ENCODE peak calls at places on chromosomes 6 and 20, in five cellular contexts. W is naive thymus-derived CD4-positive, alpha-beta T cell; R is cardiac muscle cell; B is SJSA1; A is ascending aorta. C is an unnamed sample. For H3K4me1, the result is how much of the 10 kb centered on the place peaks cover.

GRCh38 chr20:51750037-51750769 is 18.0 kb downstream of the ATP9A start:
- DNase-seq in W (no peak), R (peak), B (peak), A (peak), C (no peak)

GRCh38 chr20:33276303-33277113 is 6.5 kb upstream of the BPIFB1 start:
- DNase-seq in W (no peak), R (no peak), B (no peak), A (no peak), C (no peak)

GRCh38 chr6:80022803-80023202 is 18.4 kb downstream of the TTK start:
- DNase-seq in W (no peak), R (peak), B (no peak), A (no peak), C (no peak)

GRCh38 chr20:53599910-53600632 is 6.4 kb upstream of the ZNF217 start:
- DNase-seq in W (no peak), R (no peak), B (no peak), A (no peak), C (no peak)

GRCh38 chr6:106525111-106525884 is 104.0 kb downstream of the RTN4IP1 start:
- DNase-seq in W (no peak), R (no peak), B (no peak), A (no peak), C (peak)

GRCh38 chr20:34526466-34526865 is 10.2 kb downstream of the DYNLRB1 start:
- DNase-seq in W (no peak), R (no peak), B (no peak), A (no peak), C (no peak)

GRCh38 chr20:44918761-44919160 is 8.9 kb downstream of the PABPC1L start:
- DNase-seq in W (no peak), R (no peak), B (no peak), A (no peak), C (no peak)

GRCh38 chr20:44601801-44602204 is 19.4 kb downstream of the PKIG start:
- DNase-seq in W (no peak), R (peak), B (no peak), A (no peak), C (no peak)

GRCh38 chr6:449486-450419 is 58.2 kb downstream of the IRF4 start:
- DNase-seq in W (no peak), R (no peak), B (no peak), A (no peak), C (no peak)

GRCh38 chr6:74925683-74926082 is 280.2 kb downstream of the COL12A1 start:
- DNase-seq in W (no peak), R (no peak), B (no peak), A (no peak), C (no peak)

GRCh38 chr20:25254571-25254970 is 6.7 kb downstream of the PYGB start:
- DNase-seq in W (no peak), R (no peak), B (no peak), A (no peak), C (no peak)

GRCh38 chr20:52799130-52799529 is 173.0 kb upstream of the TSHZ2 start:
- DNase-seq in W (no peak), R (no peak), B (no peak), A (no peak), C (no peak)

GRCh38 chr20:41774291-41774690 is 156.1 kb upstream of the CHD6 start:
- DNase-seq in W (no peak), R (no peak), B (no peak), A (no peak), C (no peak)

GRCh38 chr6:31614674-31615578 is at the start of gene AIF1:
- DNase-seq in W (no peak), R (no peak), B (no peak), A (no peak), C (no peak)

GRCh38 chr6:136812174-136812573 is 10.2 kb upstream of the PEX7 start:
- DNase-seq in W (no peak), R (peak), B (no peak), A (no peak), C (no peak)

GRCh38 chr20:47854687-47855212 is 69.5 kb upstream of the SULF2 start:
- DNase-seq in W (no peak), R (peak), B (no peak), A (no peak), C (no peak)

GRCh38 chr20:38880952-38881735 is 45.1 kb upstream of the FAM83D start:
- DNase-seq in W (no peak), R (no peak), B (no peak), A (no peak), C (no peak)

GRCh38 chr6:38973178-38974057 is 75.2 kb upstream of the GLP1R start:
- DNase-seq in W (no peak), R (peak), B (no peak), A (no peak), C (peak)

GRCh38 chr6:7129784-7130569 is 22.2 kb downstream of the RREB1 start:
- DNase-seq in W (no peak), R (peak), B (no peak), A (no peak), C (no peak)

GRCh38 chr20:8782804-8783203 is 286.1 kb upstream of the PLCB4 start:
- DNase-seq in W (no peak), R (peak), B (no peak), A (no peak), C (no peak)

DNA sequence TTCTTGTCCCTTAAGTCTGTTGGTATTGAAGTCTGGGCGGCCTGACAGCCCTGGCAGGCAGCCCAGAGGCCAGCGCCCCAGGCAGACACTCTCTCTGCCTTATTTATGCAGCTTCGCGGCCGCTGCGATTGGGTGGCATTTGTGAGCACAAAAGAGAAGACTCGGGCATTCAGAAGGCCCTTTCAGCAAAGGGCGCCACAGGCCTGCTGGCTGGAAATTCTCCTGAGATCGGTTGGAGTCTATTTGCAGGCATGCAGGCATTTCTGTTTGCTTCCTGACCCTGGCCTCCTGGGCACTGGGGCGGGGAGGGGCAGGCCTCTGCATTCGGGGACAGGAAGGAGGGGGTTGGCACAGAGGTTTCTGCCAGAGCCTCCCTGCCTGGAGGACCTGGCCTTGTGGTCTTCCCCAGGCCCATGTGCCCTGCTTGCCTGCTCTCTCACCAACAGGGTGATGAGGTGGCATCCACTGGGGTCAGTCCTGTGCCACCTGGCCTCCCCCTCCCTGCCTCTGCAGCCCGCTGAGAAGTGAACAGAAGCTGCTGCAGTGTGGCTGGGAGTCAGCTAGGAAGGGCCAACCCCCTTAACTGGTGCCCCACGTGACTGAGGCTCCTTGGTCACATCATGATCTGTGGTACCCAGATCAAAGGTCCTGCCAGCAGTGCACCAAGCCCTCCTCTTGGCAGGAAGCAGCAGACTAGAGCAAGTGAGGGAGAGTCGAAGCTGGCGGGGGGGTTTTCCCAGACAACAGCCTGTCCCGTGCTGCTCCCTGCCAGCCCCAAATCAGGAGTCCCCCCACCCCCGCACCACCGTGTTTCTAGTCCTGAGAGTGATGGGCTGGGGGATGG is 16.6 kb upstream of the CCDC167 start:
- DNase-seq in W (peak), R (no peak), B (peak), A (no peak), C (peak)
- H3K4me3 ChIP-seq in W (peak), R (no peak), B (no peak), A (no peak), C (peak)

GRCh38 chr20:50339196-50339901 is 148.7 kb downstream of the CEBPB start:
- DNase-seq in W (no peak), R (peak), B (peak), A (no peak), C (no peak)
- H3K4me1 ChIP-seq in W (under half), R (under half), B (under half), A (under half), C (under half)

DNA sequence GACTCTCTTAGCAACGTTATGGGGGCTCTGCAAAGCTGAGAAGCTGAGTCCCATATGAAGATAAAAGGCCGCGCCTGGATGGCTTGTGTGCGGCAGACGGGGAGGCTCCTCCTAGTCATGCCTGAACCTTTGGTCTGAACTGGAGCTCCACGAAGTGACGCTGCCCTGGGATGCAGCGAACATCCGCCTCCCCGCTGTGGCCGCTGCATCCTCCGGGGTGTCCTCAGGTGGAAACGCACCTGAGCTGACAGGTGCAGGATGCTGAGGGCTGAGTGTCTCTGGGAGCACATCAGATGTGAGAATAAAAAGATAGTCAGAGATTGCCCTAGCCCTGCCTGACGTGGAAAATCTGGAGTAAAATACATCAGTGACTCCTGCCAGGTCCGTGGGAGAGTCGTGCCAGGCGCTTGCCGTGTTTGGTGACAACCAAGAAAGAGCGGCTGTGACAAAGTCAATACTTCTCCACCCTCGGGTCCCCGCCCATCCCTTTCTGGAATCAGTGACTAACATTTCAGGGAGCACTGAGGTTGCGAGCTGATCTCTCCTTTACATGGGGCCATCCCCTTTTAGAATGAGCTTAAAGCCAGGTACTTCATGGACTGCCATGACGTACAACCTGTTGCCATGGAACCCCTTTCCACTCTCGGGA is 162.8 kb upstream of the AFDN start:
- DNase-seq in W (no peak), R (no peak), B (no peak), A (no peak), C (no peak)
- H3K27ac ChIP-seq in W (no peak), R (no peak), B (no peak), A (no peak), C (no peak)

GRCh38 chr6:36544228-36544627 is 3.1 kb downstream of the STK38 start:
- DNase-seq in W (no peak), R (peak), B (peak), A (no peak), C (peak)
- H3K4me3 ChIP-seq in W (peak), R (no peak), B (no peak), A (peak), C (peak)

GRCh38 chr6:140827593-140827992 is 1305.1 kb upstream of the GJE1 start:
- DNase-seq in W (no peak), R (no peak), B (no peak), A (no peak), C (no peak)

GRCh38 chr6:140833396-140833795 is 1299.3 kb upstream of the GJE1 start:
- DNase-seq in W (no peak), R (no peak), B (no peak), A (no peak), C (no peak)

GRCh38 chr6:140824595-140824994 is 1308.1 kb upstream of the GJE1 start:
- DNase-seq in W (no peak), R (no peak), B (no peak), A (no peak), C (no peak)

DNA sequence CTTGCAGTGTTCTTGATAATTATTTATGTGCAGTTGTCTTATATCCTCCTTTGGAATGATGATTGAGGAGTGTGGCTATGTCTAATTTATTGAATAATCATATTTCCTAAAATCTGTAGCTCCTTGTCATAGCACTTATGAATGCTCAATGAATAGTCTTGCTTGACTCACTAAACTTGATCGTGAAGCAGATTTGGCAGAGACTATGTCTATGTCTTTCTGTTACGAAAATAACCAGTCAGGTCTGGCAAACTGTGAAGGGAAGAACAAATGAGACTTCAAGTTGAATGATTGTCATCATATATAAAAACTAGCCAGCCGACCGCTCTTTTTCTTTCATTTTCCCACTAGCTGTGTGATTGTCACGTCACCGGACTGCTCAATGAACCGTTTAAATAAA is 1303.9 kb upstream of the GJE1 start:
- DNase-seq in W (no peak), R (no peak), B (no peak), A (no peak), C (no peak)
- H3K4me1 ChIP-seq in W (under half), R (under half), B (under half), A (under half), C (under half)

GRCh38 chr20:50194831-50195523 is 4.3 kb downstream of the CEBPB start:
- DNase-seq in W (no peak), R (peak), B (no peak), A (no peak), C (no peak)

GRCh38 chr20:50193851-50194830 is 3.5 kb downstream of the CEBPB start:
- DNase-seq in W (no peak), R (peak), B (no peak), A (no peak), C (no peak)

GRCh38 chr20:50196248-50196647 is 5.6 kb downstream of the CEBPB start:
- DNase-seq in W (no peak), R (no peak), B (no peak), A (no peak), C (no peak)

GRCh38 chr20:50196896-50197295 is 6.3 kb downstream of the CEBPB start:
- DNase-seq in W (no peak), R (no peak), B (no peak), A (no peak), C (no peak)

DNA sequence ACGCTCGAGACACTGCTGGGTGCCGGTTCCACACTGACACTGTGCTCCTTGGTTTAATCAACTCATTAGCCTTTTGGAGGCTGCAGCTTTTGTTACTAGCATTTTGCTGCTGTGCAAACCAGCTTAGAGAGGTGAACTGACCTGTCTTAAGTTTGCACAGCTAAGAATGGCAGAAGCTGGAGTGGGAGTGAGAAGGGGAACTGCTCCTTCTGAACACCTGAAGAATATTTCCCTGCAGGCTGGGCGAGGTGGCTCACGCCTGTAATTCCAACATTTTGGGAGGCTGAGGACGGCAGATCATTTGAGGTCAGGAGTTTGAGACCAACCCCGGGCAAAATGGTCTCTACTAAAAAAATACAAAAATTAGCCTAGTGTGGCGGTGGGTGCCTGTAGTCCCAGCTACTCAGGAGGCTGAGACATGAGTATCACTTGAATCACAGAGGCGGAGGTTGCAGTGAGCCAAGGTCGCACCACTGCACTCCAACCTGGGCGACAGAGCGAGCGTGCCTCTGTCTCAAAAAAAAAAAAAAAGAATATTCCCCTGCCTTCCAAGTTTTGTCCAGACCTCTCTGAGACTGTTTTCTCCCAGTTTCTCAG is 5.0 kb downstream of the CEBPB start:
- DNase-seq in W (no peak), R (no peak), B (no peak), A (no peak), C (no peak)
- H3K27ac ChIP-seq in W (no peak), R (no peak), B (no peak), A (no peak), C (no peak)

DNA sequence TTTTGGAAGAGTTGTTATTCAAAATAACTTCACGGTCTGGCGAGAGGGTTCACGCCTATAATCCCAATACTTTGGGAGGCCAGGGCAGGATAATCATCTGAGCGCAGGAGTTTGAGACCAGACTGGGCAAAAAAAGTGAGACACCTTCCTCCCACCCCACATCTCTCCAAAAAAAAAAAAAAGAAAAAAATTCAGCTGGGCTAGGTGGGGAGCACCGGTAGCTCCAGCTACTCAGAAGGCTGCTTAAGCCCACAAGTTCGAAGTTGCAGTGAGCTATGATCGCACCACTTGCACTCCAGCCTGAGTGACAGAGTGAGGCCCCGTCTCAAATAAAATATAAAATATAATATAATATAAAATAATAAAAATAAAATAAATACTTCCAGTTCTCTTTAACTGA is 10.4 kb downstream of the OR2B2 start:
- DNase-seq in W (no peak), R (peak), B (no peak), A (no peak), C (no peak)
- H3K4me3 ChIP-seq in W (no peak), R (no peak), B (no peak), A (peak), C (no peak)

DNA sequence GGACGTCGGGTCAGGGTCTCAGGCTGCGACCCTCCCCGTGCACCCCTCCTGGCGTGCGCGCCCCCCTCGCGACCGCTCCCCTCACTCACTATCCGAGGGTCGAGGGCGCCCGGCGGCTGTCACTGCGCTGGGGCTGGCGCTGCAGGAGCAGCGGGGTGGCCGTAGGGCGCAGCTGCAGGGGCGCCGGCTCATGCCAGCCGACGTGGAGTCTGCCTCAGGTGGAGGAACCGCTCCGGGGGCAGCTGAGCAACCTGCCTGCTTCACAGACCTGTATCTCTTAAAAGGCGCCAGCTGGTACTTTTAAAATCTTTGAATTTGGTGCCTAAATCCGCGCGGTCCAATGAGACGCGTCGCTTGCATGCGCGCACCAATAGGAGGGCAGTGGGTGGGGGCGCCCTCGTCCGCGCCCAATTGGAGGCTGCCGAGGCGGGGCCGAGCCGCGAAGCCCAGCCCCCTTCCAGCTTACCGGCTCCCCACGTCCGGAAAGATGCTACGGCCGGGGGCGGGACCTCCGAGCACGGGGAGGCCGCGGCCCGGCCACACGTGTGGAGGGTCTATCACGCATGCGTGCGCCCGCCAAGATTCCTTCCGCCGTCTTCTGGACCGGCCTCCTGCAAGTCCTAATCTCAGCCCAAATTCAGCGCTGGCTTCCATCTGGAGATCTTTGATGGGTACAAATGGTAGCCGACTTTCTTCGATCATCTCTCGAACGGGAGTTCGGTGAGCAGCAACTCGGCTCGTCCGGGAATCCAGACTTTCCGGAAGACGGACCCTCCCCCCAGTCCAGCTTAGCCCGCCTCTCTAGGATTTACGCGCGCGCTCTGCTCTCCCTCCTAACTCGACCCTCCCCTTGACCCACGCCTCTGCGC is at the start of gene FBXO5:
- DNase-seq in W (peak), R (peak), B (peak), A (peak), C (peak)
- H3K4me1 ChIP-seq in W (under half), R (under half), B (under half), A (under half), C (under half)